ENCODE peak calls at places on chromosomes 1 and 21, in five cellular contexts. N is foreskin fibroblast, Y is cardiac fibroblast, U is mesendoderm, S is spleen. H is an unnamed sample.

GRCh38 chr1:58649555-58649954 is 50.3 kb downstream of the MYSM1 start:
- DNase-seq in U (no peak), S (no peak), Y (peak), N (no peak), H (no peak)

GRCh38 chr1:150235436-150235851 is 468 bp downstream of the ANP32E start:
- DNase-seq in N (no peak), U (peak), S (no peak), Y (no peak), H (no peak)

GRCh38 chr1:218658899-218659298 is 313.8 kb downstream of the TGFB2 start:
- DNase-seq in N (peak), U (peak), S (no peak), Y (peak), H (no peak)

GRCh38 chr1:210384625-210385024 is 55.9 kb downstream of the HHAT start:
- DNase-seq in S (no peak), U (no peak), N (peak), Y (peak), H (no peak)

GRCh38 chr1:205073511-205073910 is 10.7 kb downstream of the TMEM81 start:
- DNase-seq in N (no peak), U (no peak), Y (no peak), S (no peak), H (no peak)

GRCh38 chr1:173223031-173223380 is 15.9 kb upstream of the TNFSF4 start:
- DNase-seq in Y (no peak), N (no peak), U (no peak), S (no peak), H (no peak)

GRCh38 chr1:228210076-228210651 is 2.3 kb downstream of the OBSCN start:
- DNase-seq in Y (no peak), U (no peak), N (no peak), S (no peak), H (no peak)

GRCh38 chr1:163201906-163202305 is 810 bp downstream of the RGS5 start:
- DNase-seq in Y (no peak), N (no peak), U (no peak), S (no peak), H (no peak)

GRCh38 chr21:42465008-42465878 is 30.8 kb downstream of the RSPH1 start:
- DNase-seq in Y (peak), S (no peak), N (no peak), U (peak), H (no peak)

GRCh38 chr1:154962238-154962678 is 676 bp upstream of the PYGO2 start:
- DNase-seq in U (peak), N (peak), S (peak), Y (peak), H (peak)

GRCh38 chr1:84174051-84174556 is 30.0 kb downstream of the PRKACB start:
- DNase-seq in N (peak), Y (peak), U (peak), S (no peak), H (no peak)

GRCh38 chr1:95263400-95263799 is 29.4 kb downstream of the RWDD3 start:
- DNase-seq in S (no peak), N (peak), U (no peak), Y (no peak), H (no peak)

GRCh38 chr1:66176012-66176715 is 357.8 kb upstream of the SGIP1 start:
- DNase-seq in Y (no peak), U (peak), S (no peak), N (no peak), H (no peak)

GRCh38 chr1:1779691-1780597 is 1.7 kb upstream of the NADK start:
- DNase-seq in S (peak), U (peak), N (peak), Y (peak), H (peak)

GRCh38 chr1:964691-965525 is 1.4 kb upstream of the PLEKHN1 start:
- DNase-seq in S (no peak), N (no peak), Y (no peak), U (no peak), H (no peak)

GRCh38 chr1:29640428-29640785 is 404.1 kb downstream of the PTPRU start:
- DNase-seq in N (no peak), U (no peak), Y (no peak), S (no peak), H (no peak)

GRCh38 chr1:244102471-244102870 is 51.4 kb downstream of the ZBTB18 start:
- DNase-seq in Y (no peak), S (no peak), N (no peak), U (no peak), H (no peak)

GRCh38 chr1:167763525-167764220 is 41.9 kb downstream of the MPZL1 start:
- DNase-seq in U (no peak), N (no peak), S (no peak), Y (peak), H (no peak)

GRCh38 chr1:11780380-11781147 is 18.6 kb downstream of the C1orf167 start:
- DNase-seq in U (peak), S (no peak), N (no peak), Y (no peak), H (no peak)

GRCh38 chr1:88462481-88463261 is 221.4 kb upstream of the PKN2 start:
- DNase-seq in S (no peak), N (peak), U (peak), Y (peak), H (peak)

GRCh38 chr1:169460193-169460833 is 25.4 kb downstream of the SLC19A2 start:
- DNase-seq in U (peak), Y (peak), S (no peak), N (peak), H (peak)

GRCh38 chr1:165954940-165955339 is 127.5 kb downstream of the UCK2 start:
- DNase-seq in Y (peak), S (no peak), N (peak), U (no peak), H (no peak)

GRCh38 chr1:161723459-161724149 is 2.3 kb downstream of the FCRLB start:
- DNase-seq in N (no peak), Y (no peak), S (no peak), U (no peak), H (no peak)

GRCh38 chr1:21508580-21509350 is 458 bp upstream of the ALPL start:
- DNase-seq in Y (peak), U (peak), N (peak), S (peak), H (peak)

GRCh38 chr1:213034713-213035112 is 16.3 kb upstream of the RPS6KC1 start:
- DNase-seq in N (no peak), U (no peak), S (no peak), Y (no peak), H (no peak)

GRCh38 chr1:113675299-113675698 is 84.0 kb downstream of the PHTF1 start:
- DNase-seq in Y (peak), N (peak), S (no peak), U (no peak), H (no peak)

GRCh38 chr1:114352797-114353196 is 158.2 kb downstream of the TRIM33 start:
- DNase-seq in U (no peak), N (peak), S (no peak), Y (no peak), H (no peak)

GRCh38 chr1:5986018-5986417 is 6.2 kb downstream of the NPHP4 start:
- DNase-seq in U (no peak), S (peak), N (no peak), Y (no peak), H (peak)

GRCh38 chr1:154757149-154757548 is 112.9 kb downstream of the KCNN3 start:
- DNase-seq in N (no peak), Y (no peak), U (no peak), S (no peak), H (no peak)

GRCh38 chr1:222792744-222793143 is 22.1 kb upstream of the DISP1 start:
- DNase-seq in S (no peak), Y (peak), N (peak), U (peak), H (no peak)

GRCh38 chr1:42962641-42963377 is 4.1 kb upstream of the SLC2A1 start:
- DNase-seq in U (peak), N (peak), Y (no peak), S (no peak), H (peak)

GRCh38 chr21:44919111-44919912 is 1.4 kb downstream of the ITGB2 start:
- DNase-seq in Y (no peak), N (no peak), S (peak), U (no peak), H (peak)
- H3K4me3 ChIP-seq in Y (no peak), N (no peak), S (peak), U (no peak), H (no peak)

GRCh38 chr1:15948091-15948591 is 27.8 kb downstream of the ZBTB17 start:
- DNase-seq in Y (no peak), U (peak), N (no peak), S (peak), H (peak)
- H3K4me3 ChIP-seq in Y (no peak), U (no peak), N (no peak), S (no peak), H (no peak)

GRCh38 chr1:225654277-225654597 is 1.3 kb upstream of the ENAH start:
- DNase-seq in Y (peak), U (no peak), N (no peak), S (no peak), H (no peak)
- H3K4me3 ChIP-seq in Y (peak), U (no peak), N (peak), S (peak), H (peak)

GRCh38 chr1:67880056-67880601 is 46.9 kb upstream of the GNG12 start:
- DNase-seq in S (no peak), Y (peak), U (no peak), N (peak), H (no peak)

GRCh38 chr1:67883069-67883468 is 49.8 kb upstream of the GNG12 start:
- DNase-seq in N (peak), U (no peak), S (no peak), Y (peak), H (no peak)

GRCh38 chr1:67874501-67875111 is 41.3 kb upstream of the GNG12 start:
- DNase-seq in Y (no peak), S (no peak), N (no peak), U (no peak), H (no peak)

GRCh38 chr1:67882196-67882958 is 49.1 kb upstream of the GNG12 start:
- DNase-seq in U (no peak), N (peak), S (no peak), Y (peak), H (no peak)

GRCh38 chr1:67879485-67879884 is 46.2 kb upstream of the GNG12 start:
- DNase-seq in S (no peak), Y (no peak), U (no peak), N (no peak), H (no peak)
- H3K4me3 ChIP-seq in S (no peak), Y (no peak), U (no peak), N (no peak), H (no peak)

DNA sequence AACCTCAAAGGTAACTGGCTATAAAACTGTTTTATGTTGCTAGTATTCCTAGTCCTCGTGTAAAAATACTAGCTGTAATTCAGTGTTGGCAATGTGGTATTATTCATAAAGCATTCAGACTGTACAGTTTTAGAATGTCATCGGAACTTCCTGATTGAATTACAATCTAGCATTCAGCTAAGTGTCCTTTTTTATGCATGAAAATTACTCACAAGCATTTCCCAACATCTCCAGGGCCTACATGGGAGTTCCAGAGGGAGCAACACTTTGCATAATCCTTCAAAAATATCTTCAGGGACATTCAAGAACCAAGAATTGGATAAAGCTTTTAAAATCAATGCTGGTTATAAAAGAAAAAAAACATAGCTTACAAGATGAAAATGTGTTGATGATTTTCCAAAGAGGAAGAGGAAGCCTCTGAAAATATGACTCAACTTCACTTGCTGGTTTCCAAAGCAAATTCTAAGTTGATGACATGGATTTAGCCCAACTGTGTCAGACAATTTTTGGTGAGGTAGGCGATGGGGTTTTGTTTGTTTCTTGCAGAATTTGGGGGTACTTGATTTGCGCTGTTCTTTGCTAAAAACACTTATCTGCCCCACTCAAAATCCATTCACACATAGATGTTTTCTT is 137.8 kb downstream of the SLC44A5 start:
- DNase-seq in U (no peak), Y (peak), S (no peak), N (no peak), H (no peak)
- H3K4me3 ChIP-seq in U (no peak), Y (no peak), S (no peak), N (no peak), H (no peak)

GRCh38 chr1:236523704-236524141 is at the start of gene LGALS8:
- DNase-seq in Y (peak), U (peak), S (peak), N (peak), H (peak)

GRCh38 chr1:236524142-236524891 is 535 bp downstream of the LGALS8 start:
- DNase-seq in S (no peak), Y (peak), N (peak), U (peak), H (no peak)

GRCh38 chr1:236522937-236523703 is 662 bp upstream of the LGALS8 start:
- DNase-seq in U (no peak), S (no peak), N (peak), Y (no peak), H (peak)

GRCh38 chr1:236526079-236526478 is 2.3 kb downstream of the LGALS8 start:
- DNase-seq in N (no peak), S (no peak), U (no peak), Y (no peak), H (no peak)

DNA sequence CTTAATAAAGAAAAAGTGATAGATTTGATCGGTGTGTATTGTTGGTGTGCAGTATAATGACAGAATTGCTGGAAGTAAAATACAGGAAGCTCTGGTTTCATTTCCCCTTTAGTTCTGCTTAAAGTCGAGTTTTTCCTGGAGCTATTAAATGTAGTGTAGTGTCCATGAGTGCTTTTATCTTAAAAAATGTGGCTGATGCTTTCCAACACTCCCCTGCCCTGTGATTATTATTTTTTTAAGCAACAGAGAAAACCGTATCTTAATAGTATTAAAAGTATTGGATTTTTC is 1.1 kb downstream of the LGALS8 start:
- DNase-seq in U (no peak), Y (no peak), N (no peak), S (no peak), H (no peak)
- H3K4me3 ChIP-seq in U (no peak), Y (peak), N (peak), S (peak), H (peak)

DNA sequence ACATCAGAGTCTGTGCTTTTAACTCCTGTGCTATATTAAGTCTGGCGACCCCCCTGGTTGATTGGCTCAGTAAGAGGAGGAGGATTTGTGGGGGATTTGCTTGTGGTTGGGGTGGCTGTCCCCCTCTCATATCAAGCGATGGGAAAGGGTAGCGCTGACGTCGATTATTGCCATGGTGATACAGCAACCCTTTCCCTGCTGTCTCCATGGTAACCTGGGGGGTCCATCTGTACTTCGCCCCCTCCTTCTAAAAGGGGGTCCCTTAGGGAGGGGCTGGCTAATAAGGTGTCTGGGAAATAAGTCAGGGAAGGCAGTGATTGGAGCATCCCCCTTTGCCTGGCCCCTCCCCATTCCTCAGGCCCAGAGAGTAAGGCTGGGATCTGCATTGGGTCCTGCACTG is 4.7 kb downstream of the FAM229A start:
- DNase-seq in N (no peak), Y (no peak), S (no peak), U (no peak), H (no peak)
- H3K4me3 ChIP-seq in N (no peak), Y (no peak), S (no peak), U (no peak), H (no peak)

GRCh38 chr1:38046884-38047602 is 450 bp upstream of the POU3F1 start:
- DNase-seq in Y (peak), N (peak), S (peak), U (peak), H (peak)
- H3K4me3 ChIP-seq in Y (peak), N (peak), S (peak), U (peak), H (peak)

GRCh38 chr1:31669786-31670582 is 25.3 kb upstream of the PEF1 start:
- DNase-seq in N (peak), Y (peak), U (peak), S (no peak), H (peak)
- H3K4me3 ChIP-seq in N (no peak), Y (peak), U (no peak), S (no peak), H (peak)